ENCODE peak calls at places on chromosomes 12 and 14, in four cellular contexts. M, X, Q and W are unnamed samples.

GRCh38 chr14:87952307-87953094 is 40.5 kb downstream of the GALC start:
- DNase-seq in M (no peak), X (no peak), Q (no peak), W (no peak)

GRCh38 chr12:78249578-78249977 is 418.9 kb downstream of the NAV3 start:
- DNase-seq in M (no peak), Q (no peak), X (no peak), W (no peak)

GRCh38 chr14:43938588-43939281 is 568.3 kb downstream of the FSCB start:
- DNase-seq in X (no peak), M (no peak), Q (no peak), W (no peak)

GRCh38 chr12:104667139-104667538 is 210.4 kb downstream of the CHST11 start:
- DNase-seq in Q (peak; percentile 74), M (no peak), X (peak; percentile 14), W (peak; percentile 34)

GRCh38 chr12:94218244-94218643 is 69.9 kb downstream of the PLXNC1 start:
- DNase-seq in X (no peak), M (no peak), Q (no peak), W (no peak)

GRCh38 chr12:63457857-63458256 is 210.4 kb downstream of the DPY19L2 start:
- DNase-seq in M (no peak), X (no peak), Q (no peak), W (no peak)

GRCh38 chr12:114316076-114316475 is 89.9 kb downstream of the TBX5 start:
- DNase-seq in X (peak; percentile 84), Q (no peak), M (peak; percentile 4), W (peak; percentile 20)

GRCh38 chr12:14995583-14996425 is 23.0 kb downstream of the PDE6H start:
- DNase-seq in M (peak; percentile 67), Q (no peak), X (peak; percentile 79), W (peak; percentile 28)

GRCh38 chr12:1880876-1881275 is 37.6 kb downstream of the CACNA2D4 start:
- DNase-seq in Q (no peak), X (no peak), M (no peak), W (no peak)

GRCh38 chr14:80586116-80586515 is 355.4 kb downstream of the CEP128 start:
- DNase-seq in M (no peak), X (no peak), Q (no peak), W (no peak)

GRCh38 chr12:53251477-53252348 is 16.4 kb upstream of the ESPL1 start:
- DNase-seq in X (peak; percentile 64), M (peak; percentile 18), Q (peak; percentile 91), W (peak; percentile 89)

GRCh38 chr12:46267618-46268348 is 1.1 kb downstream of the SLC38A1 start:
- DNase-seq in M (no peak), Q (peak; percentile 10), X (peak; percentile 24), W (peak; percentile 73)

GRCh38 chr14:100692859-100693558 is 33.7 kb upstream of the DLK1 start:
- DNase-seq in Q (peak; percentile 91), X (peak; percentile 94), M (peak; percentile 52), W (peak; percentile 85)

GRCh38 chr14:34489324-34489723 is 27.3 kb upstream of the SPTSSA start:
- DNase-seq in X (peak; percentile 26), Q (no peak), M (no peak), W (no peak)

GRCh38 chr12:76020281-76020680 is 11.3 kb downstream of the PHLDA1 start:
- DNase-seq in Q (no peak), X (peak; percentile 80), M (peak; percentile 75), W (no peak)

GRCh38 chr14:82621881-82622450 is 1088.3 kb upstream of the SEL1L start:
- DNase-seq in M (no peak), X (no peak), Q (no peak), W (no peak)

GRCh38 chr14:81416233-81416927 is 16.3 kb upstream of the STON2 start:
- DNase-seq in X (no peak), Q (no peak), M (no peak), W (no peak)

GRCh38 chr14:104574536-104574935 is 5.0 kb upstream of the C14orf180 start:
- DNase-seq in X (no peak), Q (no peak), M (no peak), W (no peak)

GRCh38 chr14:68476212-68476964 is 316.5 kb downstream of the ZFP36L1 start:
- DNase-seq in M (peak; percentile 85), X (peak; percentile 84), Q (peak; percentile 71), W (peak; percentile 97)

GRCh38 chr12:48069253-48069652 is 36.6 kb downstream of the SENP1 start:
- DNase-seq in M (no peak), Q (no peak), X (peak; percentile 10), W (peak; percentile 14)

GRCh38 chr12:64733857-64734256 is 25.3 kb downstream of the GNS start:
- DNase-seq in M (no peak), X (no peak), Q (peak; percentile 88), W (peak; percentile 64)

GRCh38 chr14:87944987-87945604 is 47.9 kb downstream of the GALC start:
- DNase-seq in M (peak; percentile 59), Q (no peak), X (peak; percentile 68), W (peak; percentile 23)

GRCh38 chr14:38197001-38197760 is 10.5 kb upstream of the SSTR1 start:
- DNase-seq in Q (no peak), X (peak; percentile 38), M (no peak), W (peak; percentile 33)

GRCh38 chr14:59944909-59945308 is 25.0 kb downstream of the LRRC9 start:
- DNase-seq in M (no peak), X (no peak), Q (no peak), W (no peak)

GRCh38 chr14:34951286-34951685 is 31.5 kb upstream of the SRP54 start:
- DNase-seq in Q (no peak), X (peak; percentile 71), M (peak; percentile 11), W (peak; percentile 54)

GRCh38 chr12:10191865-10192264 is 13.0 kb downstream of the TMEM52B start:
- DNase-seq in Q (peak; percentile 21), M (peak; percentile 84), X (peak; percentile 81), W (peak; percentile 64)

GRCh38 chr14:34843011-34843554 is 32.1 kb downstream of the BAZ1A start:
- DNase-seq in Q (no peak), M (peak; percentile 29), X (peak; percentile 86), W (peak; percentile 37)

GRCh38 chr12:31833541-31833840 is 104.7 kb upstream of the AMN1 start:
- DNase-seq in X (no peak), Q (no peak), M (no peak), W (no peak)

DNA sequence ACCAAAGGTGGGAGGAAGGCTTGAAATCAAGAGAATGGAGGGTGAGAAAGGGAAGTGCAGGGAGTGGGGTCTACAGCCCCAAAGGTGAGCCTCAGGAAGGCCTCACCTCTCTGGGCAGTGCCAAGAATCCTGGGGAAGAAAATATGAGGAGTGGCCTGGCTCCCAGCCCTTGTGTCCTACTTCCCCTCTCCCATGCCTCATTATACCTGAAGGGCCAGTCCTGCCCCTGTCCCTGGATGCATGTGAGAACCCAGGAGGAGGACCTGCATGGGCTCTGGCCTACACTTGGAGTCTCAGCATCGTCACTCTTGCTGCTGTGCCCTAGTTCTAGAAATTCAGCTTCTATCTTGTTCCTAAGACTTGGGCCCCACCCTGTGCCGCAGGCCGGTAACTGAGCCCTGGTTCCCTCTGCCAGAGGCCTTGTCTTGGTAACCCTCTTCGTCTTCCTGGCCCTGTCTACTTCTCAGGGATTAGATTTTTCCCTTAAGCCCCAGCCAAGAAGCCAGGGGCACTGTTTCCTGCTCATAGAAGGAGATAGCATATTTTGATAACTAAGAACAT is 10.9 kb upstream of the MYH7 start:
- DNase-seq in M (no peak), X (no peak), Q (no peak), W (no peak)
- TF ChIP-seq CTCF in M (no peak), X (no peak), Q (no peak), W (no peak)

GRCh38 chr12:110743571-110744093 is 941 bp upstream of the PPP1CC start:
- DNase-seq in X (no peak), Q (peak; percentile 44), M (no peak), W (no peak)

GRCh38 chr12:110741371-110741770 is 1.3 kb downstream of the PPP1CC start:
- DNase-seq in Q (no peak), X (no peak), M (no peak), W (no peak)

GRCh38 chr12:110744176-110744575 is 1.5 kb upstream of the PPP1CC start:
- DNase-seq in M (no peak), X (peak; percentile 41), Q (peak; percentile 50), W (peak; percentile 91)

GRCh38 chr12:110741795-110742717 is 635 bp downstream of the PPP1CC start:
- DNase-seq in X (peak; percentile 42), Q (peak; percentile 45), M (no peak), W (peak; percentile 49)

GRCh38 chr12:110742718-110743570 is at the start of gene PPP1CC:
- DNase-seq in Q (peak; percentile 94), X (peak; percentile 89), M (peak; percentile 79), W (peak; percentile 97)
- H3K4me3 ChIP-seq in Q (peak within 1 kb of the TSS; percentile 99), X (peak within 1 kb of the TSS; percentile 99), M (peak within 1 kb of the TSS; percentile 69), W (peak within 1 kb of the TSS; percentile 79)

GRCh38 chr12:219891-220352 is 6.0 kb upstream of the SLC6A12 start:
- DNase-seq in X (peak; percentile 35), M (no peak), Q (peak; percentile 42), W (peak; percentile 35)
- TF ChIP-seq CTCF in X (peak; percentile 76), M (peak; percentile 53), Q (peak; percentile 65), W (peak; percentile 59)

DNA sequence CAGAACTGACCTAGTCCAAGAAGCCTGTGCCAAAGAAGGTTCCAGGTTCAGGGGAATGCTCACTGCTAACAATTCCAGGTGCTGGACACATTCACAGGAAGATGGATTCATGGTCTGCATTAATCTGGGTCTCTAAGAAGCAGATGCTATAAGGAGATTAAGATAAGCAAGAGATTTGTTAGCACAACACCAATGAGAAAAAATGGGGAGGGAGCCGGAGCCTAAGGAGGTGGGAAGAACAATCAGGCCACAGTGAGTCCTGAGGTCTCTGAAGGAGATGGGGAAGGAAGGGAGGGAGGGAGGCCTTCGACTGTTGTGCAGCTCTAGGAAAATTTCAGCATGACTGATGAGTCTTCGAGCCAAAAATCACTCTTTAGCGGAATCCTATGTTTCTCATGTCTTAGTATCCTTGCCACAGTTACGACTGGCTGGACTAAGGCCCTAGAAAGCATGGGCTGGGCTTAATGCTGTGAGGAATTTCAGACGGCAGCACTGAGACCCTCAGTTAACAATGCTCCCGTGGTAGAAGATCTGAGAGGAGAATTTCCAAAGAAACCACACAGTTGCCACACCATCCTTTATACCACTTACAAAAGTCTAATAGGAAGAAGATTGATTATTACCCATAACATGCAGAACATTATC is 31.5 kb upstream of the PTGDR start:
- DNase-seq in Q (no peak), X (no peak), M (no peak), W (no peak)
- H3K4me3 ChIP-seq in Q (no peak overlapping the region), X (no peak overlapping the region), M (no peak overlapping the region), W (no peak overlapping the region)

GRCh38 chr14:89336338-89336737 is 80.7 kb downstream of the FOXN3 start:
- DNase-seq in Q (no peak), M (no peak), X (no peak), W (no peak)
- TF ChIP-seq CTCF in Q (peak; percentile 13), M (no peak), X (no peak), W (no peak)

DNA sequence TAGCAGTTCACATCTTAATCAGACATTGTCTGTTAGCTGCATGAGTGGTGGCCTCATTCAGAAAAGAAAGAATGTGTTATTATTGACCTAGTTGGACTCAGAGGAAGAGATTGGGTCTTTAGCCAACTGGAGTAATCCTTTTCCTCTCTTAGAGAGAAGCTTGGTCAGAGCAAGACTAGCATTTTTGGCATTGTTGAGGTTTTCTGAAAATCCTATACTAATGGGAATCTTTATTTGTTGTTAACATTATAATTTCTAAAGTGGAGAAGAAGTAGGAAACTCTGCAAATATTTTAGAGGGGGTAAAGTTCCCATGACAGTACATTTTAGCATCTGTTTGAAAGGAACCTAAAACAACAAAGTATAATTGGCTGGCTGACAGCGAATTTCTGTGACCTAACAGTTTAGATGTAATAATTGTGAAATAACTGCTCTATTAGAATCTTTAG is 9.7 kb downstream of the TOX4 start:
- DNase-seq in X (peak; percentile 79), Q (no peak), M (peak; percentile 59), W (no peak)
- H3K4me3 ChIP-seq in X (no peak overlapping the region), Q (no peak overlapping the region), M (no peak overlapping the region), W (no peak overlapping the region)

GRCh38 chr12:128644664-128645296 is 179.0 kb downstream of the SLC15A4 start:
- DNase-seq in M (no peak), X (no peak), Q (peak; percentile 9), W (no peak)
- TF ChIP-seq CTCF in M (peak; percentile 24), X (no peak), Q (peak; percentile 42), W (no peak)